ENCODE peak calls at places on chromosomes 1 and 21, in four cellular contexts. M, Y, G and F are unnamed samples.
A peak's percentile ranks its signal among the peaks of the same experiment; 100 is the strongest.

GRCh38 chr1:181482521-181483083 is 715 bp upstream of the CACNA1E start:
- DNase-seq in M (peak; percentile 54), Y (peak; percentile 9), G (peak; percentile 61), F (peak; percentile 81)

GRCh38 chr1:9112961-9113880 is 15.7 kb downstream of the GPR157 start:
- DNase-seq in M (no peak), Y (no peak), G (no peak), F (no peak)

GRCh38 chr21:15061284-15061683 is 3.5 kb downstream of the NRIP1 start:
- DNase-seq in M (no peak), Y (no peak), G (no peak), F (no peak)

GRCh38 chr1:5597171-5597864 is 394.9 kb downstream of the NPHP4 start:
- DNase-seq in M (no peak), Y (no peak), G (no peak), F (no peak)

GRCh38 chr1:30117685-30118084 is 605.7 kb downstream of the MATN1 start:
- DNase-seq in M (no peak), Y (no peak), G (no peak), F (no peak)

GRCh38 chr1:206912445-206913095 is 9.2 kb downstream of the FCMR start:
- DNase-seq in M (peak; percentile 49), Y (peak; percentile 73), G (peak; percentile 56), F (peak; percentile 62)

GRCh38 chr21:41603476-41603875 is 95.5 kb upstream of the TMPRSS2 start:
- DNase-seq in M (no peak), Y (no peak), G (no peak), F (no peak)

GRCh38 chr1:44407430-44408180 is 2.5 kb downstream of the RNF220 start:
- DNase-seq in M (peak; percentile 25), Y (no peak), G (peak; percentile 31), F (peak; percentile 70)

GRCh38 chr1:26269198-26269550 is 10.7 kb upstream of the SH3BGRL3 start:
- DNase-seq in M (no peak), Y (no peak), G (no peak), F (no peak)

GRCh38 chr1:111989531-111990025 is at the start of gene KCND3:
- DNase-seq in M (no peak), Y (peak; percentile 38), G (peak; percentile 21), F (peak; percentile 74)

GRCh38 chr1:203304391-203304918 is 864 bp upstream of the BTG2 start:
- DNase-seq in M (no peak), Y (no peak), G (no peak), F (no peak)

GRCh38 chr1:27628712-27629111 is 6.3 kb downstream of the FGR start:
- DNase-seq in M (no peak), Y (no peak), G (no peak), F (no peak)

GRCh38 chr1:157418231-157418630 is 134.1 kb downstream of the FCRL5 start:
- DNase-seq in M (no peak), Y (no peak), G (no peak), F (no peak)

GRCh38 chr1:48644950-48645605 is 131.6 kb downstream of the BEND5 start:
- DNase-seq in M (no peak), Y (no peak), G (no peak), F (no peak)

GRCh38 chr1:25068829-25069228 is 138.8 kb upstream of the RUNX3 start:
- DNase-seq in M (no peak), Y (no peak), G (no peak), F (no peak)

GRCh38 chr1:64745986-64746940 is 1.4 kb downstream of the RAVER2 start:
- DNase-seq in M (no peak), Y (no peak), G (no peak), F (no peak)

GRCh38 chr1:192161974-192162373 is 3.7 kb downstream of the RGS18 start:
- DNase-seq in M (no peak), Y (no peak), G (no peak), F (no peak)

GRCh38 chr1:48469616-48470500 is 2.1 kb downstream of the SPATA6 start:
- DNase-seq in M (no peak), Y (peak; percentile 73), G (no peak), F (no peak)

GRCh38 chr1:56484695-56485094 is 94.7 kb downstream of the PLPP3 start:
- DNase-seq in M (no peak), Y (peak; percentile 70), G (no peak), F (no peak)

GRCh38 chr1:93142161-93142560 is 38.1 kb downstream of the TMED5 start:
- DNase-seq in M (no peak), Y (no peak), G (no peak), F (no peak)

GRCh38 chr1:23424171-23424959 is at the start of gene TCEA3:
- DNase-seq in M (no peak), Y (peak; percentile 19), G (no peak), F (peak; percentile 44)

GRCh38 chr1:11707621-11708276 is 16.2 kb downstream of the DRAXIN start:
- DNase-seq in M (no peak), Y (no peak), G (no peak), F (no peak)

GRCh38 chr1:107976431-107977215 is 11.6 kb upstream of the VAV3 start:
- DNase-seq in M (no peak), Y (no peak), G (no peak), F (no peak)

GRCh38 chr1:213939888-213940287 is 47.9 kb upstream of the PROX1 start:
- DNase-seq in M (no peak), Y (no peak), G (no peak), F (no peak)

GRCh38 chr1:42658880-42659337 is 686 bp downstream of the PPIH start:
- DNase-seq in M (no peak), Y (no peak), G (peak; percentile 7), F (no peak)

GRCh38 chr1:183918589-183918988 is 113.7 kb downstream of the RGL1 start:
- DNase-seq in M (no peak), Y (no peak), G (no peak), F (no peak)

GRCh38 chr1:45552309-45552708 is 1.7 kb downstream of the AKR1A1 start:
- DNase-seq in M (no peak), Y (no peak), G (no peak), F (no peak)

GRCh38 chr1:182809414-182809957 is 19.9 kb downstream of the NPL start:
- DNase-seq in M (no peak), Y (peak; percentile 1), G (no peak), F (no peak)

GRCh38 chr1:41880261-41880660 is 38.5 kb downstream of the HIVEP3 start:
- DNase-seq in M (no peak), Y (no peak), G (no peak), F (no peak)

GRCh38 chr1:108830119-108831008 is 26.5 kb downstream of the AKNAD1 start:
- DNase-seq in M (no peak), Y (peak; percentile 98), G (no peak), F (no peak)

GRCh38 chr1:200260587-200261335 is 149.1 kb downstream of the ZNF281 start:
- DNase-seq in M (no peak), Y (peak; percentile 87), G (no peak), F (no peak)

GRCh38 chr21:30580132-30580531 is 10.1 kb downstream of the KRTAP22-2 start:
- DNase-seq in M (no peak), Y (no peak), G (no peak), F (no peak)

GRCh38 chr1:20100632-20101355 is 18.5 kb downstream of the PLA2G2D start:
- DNase-seq in M (peak; percentile 25), Y (peak; percentile 54), G (peak; percentile 45), F (peak; percentile 43)

GRCh38 chr21:41953249-41953830 is 478 bp downstream of the C2CD2 start:
- DNase-seq in M (no peak), Y (peak; percentile 14), G (no peak), F (peak; percentile 63)

GRCh38 chr21:42769820-42770716 is 109.3 kb downstream of the WDR4 start:
- DNase-seq in M (no peak), Y (no peak), G (no peak), F (no peak)

GRCh38 chr1:53511933-53512806 is 53.0 kb downstream of the DMRTB1 start:
- DNase-seq in M (no peak), Y (no peak), G (no peak), F (no peak)

GRCh38 chr21:28537371-28538079 is 455.2 kb downstream of the LTN1 start:
- DNase-seq in M (no peak), Y (peak; percentile 98), G (no peak), F (no peak)

DNA sequence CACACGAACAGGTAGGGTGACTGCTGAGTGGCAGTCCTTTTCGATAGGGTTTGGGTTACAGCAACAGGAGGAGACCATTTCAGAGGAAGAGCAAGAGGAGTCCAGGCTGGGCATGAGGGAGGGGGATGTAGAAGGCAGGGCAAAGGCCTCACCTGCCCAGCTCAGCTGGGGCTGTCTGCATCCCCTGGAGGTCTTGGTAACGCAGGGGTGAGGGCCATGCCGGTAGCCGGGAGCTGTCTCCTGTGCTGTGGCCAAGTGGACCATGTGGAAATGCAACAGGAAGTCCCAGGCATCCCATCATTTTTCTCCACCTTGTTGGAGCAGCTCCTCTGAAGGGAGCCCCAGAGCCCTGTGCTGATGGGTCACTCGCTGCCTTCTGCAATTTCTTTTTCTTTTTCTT is 105.4 kb upstream of the C1orf174 start:
- DNase-seq in M (no peak), Y (no peak), G (no peak), F (no peak)
- TF ChIP-seq CTCF in M (no peak), Y (no peak), G (no peak), F (no peak)

DNA sequence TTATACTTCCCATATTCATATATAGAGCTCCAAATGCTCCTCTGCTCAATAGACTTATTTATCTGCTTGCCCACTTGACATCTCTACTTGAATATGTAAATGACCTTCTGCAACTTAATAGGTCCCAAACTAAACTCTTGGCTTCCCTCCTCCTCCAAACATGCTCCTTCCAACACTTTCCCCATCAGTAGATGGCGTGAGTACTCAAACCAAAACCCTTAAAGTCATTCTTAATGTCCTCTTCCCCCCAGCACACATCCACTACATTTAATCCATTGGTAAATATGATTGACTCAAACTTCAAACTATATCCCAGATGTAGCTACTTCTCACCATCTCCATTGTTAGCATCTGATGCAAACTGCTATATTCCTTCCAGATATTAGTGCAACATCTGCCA is 48.5 kb upstream of the PBX1 start:
- DNase-seq in M (no peak), Y (peak; percentile 27), G (no peak), F (no peak)
- TF ChIP-seq CTCF in M (no peak), Y (peak; percentile 36), G (no peak), F (no peak)

GRCh38 chr1:87678221-87678715 is 349.6 kb downstream of the LMO4 start:
- DNase-seq in M (no peak), Y (no peak), G (no peak), F (no peak)

GRCh38 chr1:87669671-87670070 is 341.0 kb downstream of the LMO4 start:
- DNase-seq in M (no peak), Y (no peak), G (no peak), F (no peak)

GRCh38 chr1:87674791-87675190 is 346.1 kb downstream of the LMO4 start:
- DNase-seq in M (no peak), Y (no peak), G (no peak), F (no peak)

DNA sequence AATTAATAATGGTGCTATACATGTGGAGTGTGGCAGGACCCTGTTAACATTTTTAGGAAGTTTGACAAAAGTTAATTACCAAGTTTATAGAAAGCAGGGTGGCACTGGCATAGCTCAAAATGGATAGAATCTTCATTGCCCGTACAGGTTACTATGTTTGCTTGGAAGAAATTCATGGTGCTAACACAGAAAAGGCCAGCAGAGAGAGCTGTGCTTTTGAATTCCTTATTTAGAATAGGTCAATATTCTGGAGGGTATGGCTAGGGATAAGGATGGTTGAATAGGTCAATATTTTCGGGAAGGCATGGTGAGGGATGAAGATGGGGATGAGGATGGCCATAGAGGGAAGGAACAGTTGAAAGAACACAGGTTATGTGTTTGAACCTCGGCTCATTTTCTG is 345.1 kb downstream of the LMO4 start:
- DNase-seq in M (no peak), Y (no peak), G (no peak), F (no peak)
- TF ChIP-seq CTCF in M (peak; percentile 25), Y (no peak), G (no peak), F (no peak)

GRCh38 chr1:153922076-153922837 is 515 bp downstream of the GATAD2B start:
- DNase-seq in M (peak; percentile 58), Y (no peak), G (no peak), F (peak; percentile 69)
- TF ChIP-seq CTCF in M (peak; percentile 34), Y (no peak), G (peak; percentile 35), F (no peak)

GRCh38 chr1:164880644-164881043 is 321.7 kb downstream of the PBX1 start:
- DNase-seq in M (no peak), Y (no peak), G (no peak), F (no peak)
- TF ChIP-seq CTCF in M (no peak), Y (no peak), G (no peak), F (no peak)